ENCODE peak calls at places on chromosomes 7 and 10, in six cellular contexts. One of them, this sample, is unnamed.

GRCh38 chr7:158448701-158449100 is 138.9 kb downstream of the PTPRN2 start:
- DNase-seq in SK-N-SH: no peak
- DNase-seq in hepatocyte: no peak
- DNase-seq in endodermal cell: peak; percentile 13
- DNase-seq in sigmoid colon: no peak
- DNase-seq in tibial artery: peak; percentile 54
- DNase-seq in this sample: no peak

GRCh38 chr10:82660205-82660604 is 785.2 kb downstream of the NRG3 start:
- DNase-seq in tibial artery: no peak
- DNase-seq in sigmoid colon: no peak
- DNase-seq in endodermal cell: no peak
- DNase-seq in hepatocyte: no peak
- DNase-seq in SK-N-SH: no peak
- DNase-seq in this sample: no peak

GRCh38 chr7:131047651-131048304 is 279.9 kb upstream of the MKLN1 start:
- DNase-seq in hepatocyte: no peak
- DNase-seq in SK-N-SH: no peak
- DNase-seq in endodermal cell: no peak
- DNase-seq in tibial artery: no peak
- DNase-seq in sigmoid colon: no peak
- DNase-seq in this sample: no peak

GRCh38 chr10:108323274-108323798 is 1158.8 kb upstream of the SORCS1 start:
- DNase-seq in hepatocyte: no peak
- DNase-seq in sigmoid colon: no peak
- DNase-seq in tibial artery: no peak
- DNase-seq in endodermal cell: peak; percentile 71
- DNase-seq in SK-N-SH: no peak
- DNase-seq in this sample: no peak

GRCh38 chr10:95350830-95351228 is 60.0 kb upstream of the PDLIM1 start:
- DNase-seq in sigmoid colon: no peak
- DNase-seq in endodermal cell: no peak
- DNase-seq in SK-N-SH: no peak
- DNase-seq in hepatocyte: no peak
- DNase-seq in tibial artery: no peak
- DNase-seq in this sample: no peak

GRCh38 chr7:18356195-18356645 is 139.3 kb upstream of the HDAC9 start:
- DNase-seq in hepatocyte: peak; percentile 23
- DNase-seq in tibial artery: no peak
- DNase-seq in endodermal cell: peak; percentile 52
- DNase-seq in sigmoid colon: no peak
- DNase-seq in SK-N-SH: peak; percentile 34
- DNase-seq in this sample: no peak

GRCh38 chr10:92699518-92700272 is 9.9 kb downstream of the HHEX start:
- DNase-seq in tibial artery: no peak
- DNase-seq in sigmoid colon: no peak
- DNase-seq in SK-N-SH: peak; percentile 73
- DNase-seq in hepatocyte: peak; percentile 37
- DNase-seq in endodermal cell: peak; percentile 78
- DNase-seq in this sample: no peak

GRCh38 chr10:91080776-91081175 is 139.7 kb upstream of the PCGF5 start:
- DNase-seq in sigmoid colon: no peak
- DNase-seq in endodermal cell: no peak
- DNase-seq in SK-N-SH: no peak
- DNase-seq in hepatocyte: no peak
- DNase-seq in tibial artery: no peak
- DNase-seq in this sample: no peak

GRCh38 chr10:21372651-21373410 is 152.7 kb downstream of the SKIDA1 start:
- DNase-seq in endodermal cell: peak; percentile 78
- DNase-seq in sigmoid colon: no peak
- DNase-seq in SK-N-SH: peak; percentile 30
- DNase-seq in hepatocyte: peak; percentile 66
- DNase-seq in tibial artery: peak; percentile 68
- DNase-seq in this sample: peak; percentile 71

GRCh38 chr10:6406220-6407033 is 173.6 kb downstream of the PRKCQ start:
- DNase-seq in SK-N-SH: peak; percentile 39
- DNase-seq in sigmoid colon: no peak
- DNase-seq in endodermal cell: no peak
- DNase-seq in tibial artery: no peak
- DNase-seq in hepatocyte: no peak
- DNase-seq in this sample: no peak

GRCh38 chr10:7170626-7171322 is 240.1 kb downstream of the SFMBT2 start:
- DNase-seq in sigmoid colon: no peak
- DNase-seq in tibial artery: no peak
- DNase-seq in SK-N-SH: no peak
- DNase-seq in hepatocyte: no peak
- DNase-seq in endodermal cell: no peak
- DNase-seq in this sample: no peak

GRCh38 chr7:88610942-88611341 is 148.6 kb upstream of the ZNF804B start:
- DNase-seq in endodermal cell: no peak
- DNase-seq in SK-N-SH: no peak
- DNase-seq in hepatocyte: no peak
- DNase-seq in tibial artery: no peak
- DNase-seq in sigmoid colon: no peak
- DNase-seq in this sample: no peak

GRCh38 chr7:1925349-1925748 is 255.3 kb downstream of the ELFN1 start:
- DNase-seq in hepatocyte: no peak
- DNase-seq in endodermal cell: no peak
- DNase-seq in SK-N-SH: no peak
- DNase-seq in sigmoid colon: no peak
- DNase-seq in tibial artery: no peak
- DNase-seq in this sample: no peak
- TF ChIP-seq CTCF in hepatocyte: no peak
- TF ChIP-seq CTCF in endodermal cell: peak; percentile 35
- TF ChIP-seq CTCF in SK-N-SH: peak; percentile 36
- TF ChIP-seq CTCF in sigmoid colon: no peak
- TF ChIP-seq CTCF in tibial artery: no peak
- TF ChIP-seq CTCF in this sample: no peak

DNA sequence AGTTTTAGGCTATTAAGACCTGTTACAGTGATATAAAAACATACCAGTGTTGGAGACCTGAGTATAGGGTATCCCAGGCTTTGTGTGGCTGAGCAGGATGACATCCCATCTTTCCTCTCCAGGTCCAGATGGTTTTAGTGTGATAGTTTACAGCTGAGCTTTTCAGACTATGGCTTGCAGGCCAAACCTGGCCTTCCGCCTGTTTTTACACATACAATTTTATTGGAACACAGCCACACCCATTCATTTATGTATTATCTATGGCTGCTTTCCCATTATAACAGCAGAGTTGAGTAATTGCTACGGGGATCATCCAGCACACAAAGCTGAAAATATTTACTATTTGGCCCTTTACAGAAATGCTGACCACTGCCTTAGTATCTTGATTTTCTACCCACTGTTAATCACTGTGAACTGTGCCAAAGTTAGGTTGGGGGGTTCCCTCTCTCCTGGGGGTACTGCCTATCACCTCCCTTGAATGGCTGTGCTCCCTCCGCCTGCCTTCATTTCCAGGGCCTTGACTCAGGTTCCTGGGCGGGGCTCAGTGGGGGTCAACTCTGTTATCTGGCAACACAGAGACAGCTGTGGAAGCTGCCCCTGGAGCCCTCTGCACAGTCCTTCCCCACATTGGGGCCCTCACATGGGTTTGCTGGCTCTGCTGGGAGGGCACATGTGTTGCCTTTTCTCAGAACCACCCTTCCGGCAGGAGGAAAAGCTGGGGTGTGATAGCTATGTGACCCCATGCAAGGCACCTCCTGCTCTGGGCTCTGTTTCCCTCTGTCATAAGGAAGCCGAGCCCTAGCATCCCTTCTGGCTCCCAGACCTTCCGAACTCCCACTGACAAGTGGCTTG is 40.3 kb upstream of the SH2D4B start:
- DNase-seq in sigmoid colon: peak; percentile 82
- DNase-seq in endodermal cell: no peak
- DNase-seq in hepatocyte: no peak
- DNase-seq in tibial artery: peak; percentile 74
- DNase-seq in SK-N-SH: no peak
- DNase-seq in this sample: no peak
- H3K27ac ChIP-seq in sigmoid colon: peak overlapping the region; percentile 77
- H3K27ac ChIP-seq in endodermal cell: no peak overlapping the region
- H3K27ac ChIP-seq in hepatocyte: peak overlapping the region; percentile 90
- H3K27ac ChIP-seq in tibial artery: peak overlapping the region; percentile 4
- H3K27ac ChIP-seq in SK-N-SH: no peak overlapping the region
- H3K27ac ChIP-seq in this sample: peak overlapping the region; percentile 99

DNA sequence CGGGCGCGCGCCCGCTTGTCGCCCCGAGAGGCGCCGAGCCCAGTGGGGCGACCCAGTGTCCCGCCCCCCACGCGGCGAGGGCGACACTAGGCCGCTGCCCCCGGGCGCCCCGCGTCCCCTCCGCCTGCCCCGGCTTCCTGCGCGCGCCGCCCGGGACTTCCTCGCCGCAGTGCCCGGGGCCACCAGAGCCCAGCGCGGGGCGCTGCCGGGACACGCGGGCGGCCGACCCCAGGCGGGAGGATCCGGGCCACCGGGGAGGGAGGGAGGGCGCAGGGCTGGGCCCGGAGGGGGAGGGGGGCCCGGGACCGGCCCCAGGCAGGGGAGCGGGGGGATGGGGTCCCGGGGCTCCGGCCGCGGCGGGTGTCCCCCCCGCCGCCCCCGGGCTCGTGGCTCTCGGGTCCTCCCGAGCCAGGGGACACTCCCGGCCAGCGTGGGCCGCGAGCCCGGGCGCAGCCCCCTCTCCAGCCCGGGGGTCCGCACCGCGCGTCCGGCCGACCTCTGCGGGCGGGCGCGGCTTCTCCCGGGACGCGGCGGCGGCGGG is 435 bp upstream of the PWWP2B start:
- DNase-seq in hepatocyte: peak; percentile 90
- DNase-seq in tibial artery: peak; percentile 83
- DNase-seq in endodermal cell: peak; percentile 82
- DNase-seq in SK-N-SH: peak; percentile 96
- DNase-seq in sigmoid colon: peak; percentile 85
- DNase-seq in this sample: no peak
- TF ChIP-seq CTCF in hepatocyte: peak; percentile 24
- TF ChIP-seq CTCF in tibial artery: peak; percentile 36
- TF ChIP-seq CTCF in endodermal cell: peak; percentile 46
- TF ChIP-seq CTCF in SK-N-SH: peak; percentile 7
- TF ChIP-seq CTCF in sigmoid colon: no peak
- TF ChIP-seq CTCF in this sample: peak; percentile 37

GRCh38 chr7:105773030-105773460 is 103.4 kb downstream of the ATXN7L1 start:
- DNase-seq in sigmoid colon: no peak
- DNase-seq in SK-N-SH: no peak
- DNase-seq in hepatocyte: no peak
- DNase-seq in endodermal cell: no peak
- DNase-seq in tibial artery: no peak
- DNase-seq in this sample: no peak
- H3K27ac ChIP-seq in sigmoid colon: no peak overlapping the region
- H3K27ac ChIP-seq in SK-N-SH: no peak overlapping the region
- H3K27ac ChIP-seq in hepatocyte: no peak overlapping the region
- H3K27ac ChIP-seq in endodermal cell: peak overlapping the region; percentile 54
- H3K27ac ChIP-seq in tibial artery: no peak overlapping the region
- H3K27ac ChIP-seq in this sample: no peak overlapping the region

GRCh38 chr7:38178004-38178694 is at the start of gene STARD3NL:
- DNase-seq in endodermal cell: peak; percentile 99
- DNase-seq in hepatocyte: peak; percentile 99
- DNase-seq in SK-N-SH: peak; percentile 99
- DNase-seq in tibial artery: peak; percentile 98
- DNase-seq in sigmoid colon: peak; percentile 99
- DNase-seq in this sample: peak; percentile 100
- TF ChIP-seq CTCF in endodermal cell: peak; percentile 40
- TF ChIP-seq CTCF in hepatocyte: peak; percentile 14
- TF ChIP-seq CTCF in SK-N-SH: no peak
- TF ChIP-seq CTCF in tibial artery: peak; percentile 18
- TF ChIP-seq CTCF in sigmoid colon: peak; percentile 18
- TF ChIP-seq CTCF in this sample: no peak

DNA sequence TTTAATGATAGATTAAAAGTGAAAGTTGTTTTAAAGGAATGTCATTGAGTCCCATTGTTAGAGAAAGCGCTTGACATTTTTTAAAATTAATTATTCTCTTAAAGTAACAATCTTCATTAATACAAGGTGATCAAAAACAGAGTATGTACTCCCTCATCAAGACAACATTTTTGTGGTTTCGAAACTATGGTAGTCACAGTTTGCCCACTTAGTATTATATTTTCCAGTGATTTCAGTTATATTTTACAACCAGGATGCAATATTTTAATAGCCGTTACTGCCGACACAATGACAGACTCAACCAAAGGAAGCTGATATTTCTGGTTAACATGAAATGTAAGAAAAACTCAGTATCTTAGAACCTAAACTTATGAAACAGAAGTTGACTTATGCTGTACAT is 31.3 kb downstream of the MKX start:
- DNase-seq in hepatocyte: no peak
- DNase-seq in sigmoid colon: no peak
- DNase-seq in endodermal cell: no peak
- DNase-seq in SK-N-SH: no peak
- DNase-seq in tibial artery: no peak
- DNase-seq in this sample: no peak
- H3K27ac ChIP-seq in hepatocyte: no peak overlapping the region
- H3K27ac ChIP-seq in sigmoid colon: peak overlapping the region; percentile 57
- H3K27ac ChIP-seq in endodermal cell: no peak overlapping the region
- H3K27ac ChIP-seq in SK-N-SH: no peak overlapping the region
- H3K27ac ChIP-seq in tibial artery: peak overlapping the region; percentile 75
- H3K27ac ChIP-seq in this sample: no peak overlapping the region

DNA sequence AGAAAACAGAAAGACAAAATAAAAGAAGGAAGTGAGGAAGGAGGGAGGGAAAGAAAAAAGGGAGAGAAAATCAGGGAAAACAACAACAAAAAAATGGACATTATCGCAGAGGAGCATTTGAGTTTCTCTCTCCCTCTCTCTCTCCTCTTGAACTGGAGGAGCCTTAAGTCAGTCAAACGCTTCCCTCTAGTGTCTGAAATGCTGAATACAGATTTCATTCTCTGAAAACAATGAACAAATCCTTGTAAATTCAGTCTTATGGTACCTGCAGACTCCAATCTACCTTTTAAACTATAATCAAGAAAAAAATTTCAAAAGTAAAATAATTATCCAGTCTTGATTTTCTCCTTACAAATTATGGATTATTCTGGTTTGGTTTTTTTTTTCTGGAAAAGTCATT is 89.2 kb upstream of the PFKP start:
- DNase-seq in SK-N-SH: peak; percentile 64
- DNase-seq in tibial artery: no peak
- DNase-seq in hepatocyte: peak; percentile 67
- DNase-seq in endodermal cell: no peak
- DNase-seq in sigmoid colon: no peak
- DNase-seq in this sample: no peak
- TF ChIP-seq CTCF in SK-N-SH: peak; percentile 73
- TF ChIP-seq CTCF in tibial artery: peak; percentile 29
- TF ChIP-seq CTCF in hepatocyte: peak; percentile 84
- TF ChIP-seq CTCF in endodermal cell: peak; percentile 85
- TF ChIP-seq CTCF in sigmoid colon: no peak
- TF ChIP-seq CTCF in this sample: peak; percentile 73